ENCODE peak calls at places on chromosome X, in five cellular contexts. V is neuronal stem cell, E is mesendoderm, K is IMR-90, W is H1. Q is an unnamed sample.

GRCh38 chrX:26649534-26649933 is 433.6 kb downstream of the MAGEB5 start:
- DNase-seq in V (no peak), E (peak), K (peak), W (no peak), Q (no peak)

GRCh38 chrX:74104356-74105065 is 199.5 kb upstream of the ZCCHC13 start:
- DNase-seq in V (no peak), E (no peak), K (peak), W (no peak), Q (no peak)

GRCh38 chrX:78619829-78620228 is 39.3 kb downstream of the RTL3 start:
- DNase-seq in V (no peak), E (no peak), K (no peak), W (no peak), Q (no peak)

GRCh38 chrX:42803320-42803719 is 25.4 kb upstream of the PPP1R2C start:
- DNase-seq in V (no peak), E (no peak), K (peak), W (no peak), Q (no peak)

GRCh38 chrX:39477438-39478120 is 620.2 kb downstream of the BCOR start:
- DNase-seq in V (no peak), E (peak), K (no peak), W (peak), Q (peak)

GRCh38 chrX:10722804-10723364 is 102.5 kb upstream of the MID1 start:
- DNase-seq in V (peak), E (peak), K (peak), W (no peak), Q (peak)

GRCh38 chrX:116417214-116417613 is 19.2 kb upstream of the SLC6A14 start:
- DNase-seq in V (no peak), E (no peak), K (no peak), W (no peak), Q (no peak)

GRCh38 chrX:45400380-45400779 is 199.7 kb upstream of the DIPK2B start:
- DNase-seq in V (no peak), E (peak), K (peak), W (no peak), Q (no peak)

GRCh38 chrX:129654652-129655546 is at the start of gene APLN:
- DNase-seq in V (peak), E (peak), K (peak), W (no peak), Q (no peak)

GRCh38 chrX:2463973-2464676 is 36.7 kb downstream of the DHRSX start:
- DNase-seq in V (no peak), E (peak), K (no peak), W (no peak), Q (peak)

GRCh38 chrX:139831689-139832456 is 101.0 kb downstream of the ATP11C start:
- DNase-seq in V (no peak), E (peak), K (peak), W (no peak), Q (no peak)

GRCh38 chrX:54482839-54483593 is 13.0 kb downstream of the FGD1 start:
- DNase-seq in V (no peak), E (peak), K (no peak), W (no peak), Q (peak)

GRCh38 chrX:132043977-132044376 is 20.9 kb downstream of the STK26 start:
- DNase-seq in V (no peak), E (no peak), K (no peak), W (no peak), Q (no peak)

GRCh38 chrX:71269801-71270395 is 13.5 kb upstream of the NONO start:
- DNase-seq in V (no peak), E (no peak), K (no peak), W (no peak), Q (no peak)

GRCh38 chrX:154019633-154020499 is at the start of gene IRAK1:
- DNase-seq in V (peak), E (peak), K (peak), W (no peak), Q (no peak)

GRCh38 chrX:47637546-47638195 is 7.9 kb upstream of the CFP start:
- DNase-seq in V (no peak), E (peak), K (no peak), W (no peak), Q (peak)

GRCh38 chrX:109632906-109633504 is 8.0 kb upstream of the KCNE5 start:
- DNase-seq in V (no peak), E (peak), K (peak), W (no peak), Q (peak)

GRCh38 chrX:141638601-141639000 is 49.1 kb downstream of the SPANXA2 start:
- DNase-seq in V (no peak), E (peak), K (no peak), W (no peak), Q (peak)

GRCh38 chrX:131827935-131828334 is 195.2 kb upstream of the STK26 start:
- DNase-seq in V (peak), E (peak), K (no peak), W (no peak), Q (peak)

GRCh38 chrX:143757887-143758286 is 37.3 kb upstream of the SPANXN2 start:
- DNase-seq in V (no peak), E (peak), K (no peak), W (no peak), Q (no peak)

GRCh38 chrX:54891573-54891972 is 29.1 kb upstream of the TRO start:
- DNase-seq in V (peak), E (peak), K (peak), W (no peak), Q (no peak)

GRCh38 chrX:39528161-39528560 is 569.6 kb downstream of the BCOR start:
- DNase-seq in V (no peak), E (no peak), K (no peak), W (no peak), Q (peak)

GRCh38 chrX:40099046-40099968 is 1.5 kb upstream of the BCOR start:
- DNase-seq in V (no peak), E (peak), K (no peak), W (no peak), Q (peak)

GRCh38 chrX:113512700-113513395 is 672.2 kb upstream of the AMOT start:
- DNase-seq in V (no peak), E (no peak), K (peak), W (no peak), Q (no peak)

GRCh38 chrX:99078301-99078700 is 1331.8 kb downstream of the PCDH19 start:
- DNase-seq in V (no peak), E (no peak), K (no peak), W (no peak), Q (no peak)

DNA sequence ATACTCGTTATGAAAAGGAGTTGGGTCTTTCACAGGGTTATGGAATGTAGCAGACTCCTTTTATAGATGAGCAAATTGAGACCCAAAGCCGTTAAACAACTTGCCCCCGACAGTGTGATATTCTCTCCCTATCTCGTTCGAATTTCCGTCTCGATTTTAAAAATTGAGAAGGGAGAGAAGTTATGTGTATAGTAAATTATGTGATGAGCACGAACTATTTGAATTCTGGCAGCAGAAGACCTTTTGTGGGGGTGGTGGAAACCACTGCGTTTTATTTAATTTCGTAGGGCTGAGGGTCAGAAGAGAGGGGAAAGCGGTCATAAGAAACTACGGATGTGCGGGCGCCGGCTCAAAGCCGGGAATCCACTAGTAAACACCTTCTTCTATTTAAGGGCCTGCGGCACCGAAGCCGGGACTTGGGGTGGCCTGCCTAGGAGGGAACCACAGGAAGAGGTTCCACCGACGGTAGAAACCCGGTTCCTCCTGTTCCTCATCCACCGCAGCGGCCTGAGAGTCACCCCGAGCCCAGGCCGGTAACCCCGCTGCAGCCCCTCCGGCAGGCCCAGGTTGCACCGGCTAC is 1.5 kb upstream of the DDX3X start:
- DNase-seq in V (no peak), E (peak), K (peak), W (no peak), Q (no peak)
- H2BK5ac ChIP-seq in V (no peak), E (peak), K (peak), W (peak), Q (peak)

DNA sequence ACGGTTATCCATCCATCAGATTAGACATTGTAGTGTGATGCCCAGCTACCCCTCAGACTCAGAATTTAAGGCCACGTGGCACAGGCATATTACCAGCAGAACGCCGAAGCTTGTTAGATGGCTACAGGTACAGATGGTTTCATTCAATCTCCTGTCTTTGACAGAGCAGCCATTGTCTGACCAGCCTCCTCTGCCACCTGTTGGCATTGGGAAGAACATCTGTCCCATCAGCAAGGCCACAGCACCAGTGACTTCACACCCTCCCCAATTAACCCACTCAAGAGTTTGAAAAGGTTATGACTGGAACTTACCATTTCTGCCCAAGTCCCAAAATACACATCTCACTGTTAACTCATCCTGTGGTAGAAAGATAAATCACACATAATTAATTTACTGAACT is 22.0 kb upstream of the PHKA2 start:
- DNase-seq in V (no peak), E (peak), K (no peak), W (no peak), Q (no peak)
- H2BK5ac ChIP-seq in V (no peak), E (no peak), K (no peak), W (no peak), Q (no peak)

GRCh38 chrX:275476-275966 is 5.7 kb upstream of the PLCXD1 start:
- DNase-seq in V (no peak), E (no peak), K (no peak), W (no peak), Q (no peak)

GRCh38 chrX:276588-277171 is 4.5 kb upstream of the PLCXD1 start:
- DNase-seq in V (no peak), E (no peak), K (peak), W (no peak), Q (no peak)

GRCh38 chrX:274904-275475 is 6.2 kb upstream of the PLCXD1 start:
- DNase-seq in V (peak), E (peak), K (no peak), W (no peak), Q (peak)

GRCh38 chrX:270848-271367 is 10.3 kb upstream of the PLCXD1 start:
- DNase-seq in V (no peak), E (no peak), K (no peak), W (no peak), Q (peak)

DNA sequence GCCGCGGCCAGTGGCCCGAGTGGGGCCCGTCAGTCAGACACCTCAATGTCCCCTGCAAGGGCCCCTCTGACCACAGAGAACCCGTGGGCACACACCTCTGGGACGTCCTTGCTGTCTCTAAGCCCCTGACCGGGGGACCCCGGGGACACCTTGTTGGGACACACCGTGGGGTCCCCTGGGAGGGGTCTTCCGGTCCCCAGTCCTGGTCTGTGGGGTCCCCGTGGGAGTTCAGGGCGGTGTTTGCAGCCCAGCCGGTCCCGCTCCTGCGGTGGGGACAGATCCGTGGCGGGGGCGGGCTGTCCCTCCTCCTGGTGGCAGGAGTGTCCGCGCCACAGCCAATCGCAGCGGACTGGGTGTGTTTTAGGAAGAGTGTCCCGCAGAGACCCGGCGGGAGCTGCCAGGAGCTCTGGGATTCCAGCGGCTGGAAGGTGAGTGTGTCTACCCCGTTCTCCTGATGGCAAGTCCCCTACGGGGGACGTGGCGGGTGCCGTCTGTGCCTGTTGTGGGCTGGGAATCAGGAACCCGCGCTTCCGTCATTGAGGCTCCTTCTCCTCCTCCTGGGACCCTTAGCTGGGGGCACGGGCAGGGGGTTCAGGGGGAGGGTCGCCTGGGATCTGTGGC is 5.1 kb upstream of the PLCXD1 start:
- DNase-seq in V (peak), E (peak), K (peak), W (no peak), Q (peak)
- H2BK5ac ChIP-seq in V (peak), E (peak), K (peak), W (peak), Q (no peak)

GRCh38 chrX:13666836-13667235 is 13.9 kb downstream of the TCEANC start:
- DNase-seq in V (no peak), E (no peak), K (no peak), W (no peak), Q (no peak)

GRCh38 chrX:13664026-13664425 is 11.1 kb downstream of the TCEANC start:
- DNase-seq in V (no peak), E (no peak), K (no peak), W (no peak), Q (no peak)

GRCh38 chrX:13669246-13669689 is 16.3 kb downstream of the TCEANC start:
- DNase-seq in V (no peak), E (no peak), K (peak), W (no peak), Q (no peak)

GRCh38 chrX:13670197-13670596 is 17.3 kb downstream of the TCEANC start:
- DNase-seq in V (no peak), E (no peak), K (no peak), W (no peak), Q (no peak)

GRCh38 chrX:13667940-13668339 is 15.0 kb downstream of the TCEANC start:
- DNase-seq in V (no peak), E (no peak), K (no peak), W (no peak), Q (no peak)
- H2BK5ac ChIP-seq in V (no peak), E (no peak), K (no peak), W (no peak), Q (no peak)